ENCODE peak calls at places on chromosome 3, in five cellular contexts. G is activated CD4-positive, alpha-beta memory T cell treated with anti-CD3 and anti-CD28 coated beads, Interleukin-2, amount 10 ng/mL, durations not matched to agents 7 days and 5 days; O is progenitor cell of endocrine pancreas; Y is posterior cingulate gyrus; V is H1. J is an unnamed sample.

GRCh38 chr3:5221701-5222100 is 34.2 kb downstream of the EDEM1 start:
- DNase-seq in G (no peak), O (no peak), V (no peak), Y (no peak), J (no peak)

GRCh38 chr3:146313411-146314111 is 62.7 kb upstream of the PLSCR4 start:
- DNase-seq in Y (no peak), V (no peak), O (no peak), G (no peak), J (no peak)

GRCh38 chr3:43794776-43795175 is 104.0 kb downstream of the ABHD5 start:
- DNase-seq in O (no peak), G (no peak), Y (no peak), V (no peak), J (no peak)

GRCh38 chr3:46380471-46381215 is 9.9 kb downstream of the CCR5 start:
- DNase-seq in Y (no peak), G (no peak), V (no peak), O (no peak), J (no peak)

GRCh38 chr3:195708626-195709481 is 11.9 kb upstream of the MUC20 start:
- DNase-seq in V (no peak), O (no peak), G (no peak), Y (no peak), J (no peak)

GRCh38 chr3:113747719-113748046 is 848 bp downstream of the ATP6V1A start:
- DNase-seq in O (no peak), Y (no peak), V (no peak), G (peak), J (no peak)

GRCh38 chr3:32556332-32556731 is 14.3 kb downstream of the DYNC1LI1 start:
- DNase-seq in G (no peak), O (no peak), Y (no peak), V (no peak), J (no peak)

GRCh38 chr3:4418156-4418555 is 48.9 kb downstream of the SUMF1 start:
- DNase-seq in O (no peak), G (no peak), Y (no peak), V (no peak), J (no peak)

GRCh38 chr3:72144773-72145505 is 360.0 kb upstream of the PROK2 start:
- DNase-seq in V (no peak), O (no peak), G (no peak), Y (no peak), J (no peak)

GRCh38 chr3:32276279-32276841 is 37.9 kb downstream of the CMTM8 start:
- DNase-seq in O (no peak), G (no peak), V (no peak), Y (no peak), J (no peak)

GRCh38 chr3:37308247-37308646 is 133.9 kb upstream of the LRRFIP2 start:
- DNase-seq in O (no peak), G (no peak), Y (no peak), V (no peak), J (no peak)

GRCh38 chr3:39166932-39167532 is 13.6 kb upstream of the CSRNP1 start:
- DNase-seq in G (no peak), Y (no peak), V (no peak), O (no peak), J (no peak)

GRCh38 chr3:39115870-39116269 is 8.4 kb downstream of the TTC21A start:
- DNase-seq in V (no peak), O (no peak), G (no peak), Y (no peak), J (no peak)

GRCh38 chr3:22835041-22835440 is 368.1 kb upstream of the UBE2E2 start:
- DNase-seq in O (no peak), V (no peak), G (no peak), Y (no peak), J (no peak)

GRCh38 chr3:149936812-149937230 is 33.9 kb downstream of the PFN2 start:
- DNase-seq in Y (no peak), G (peak), O (peak), V (peak), J (no peak)

GRCh38 chr3:95297586-95297985 is 1234.7 kb downstream of the NSUN3 start:
- DNase-seq in V (no peak), G (no peak), Y (no peak), O (no peak), J (no peak)

GRCh38 chr3:125194061-125194848 is 18.3 kb downstream of the SLC12A8 start:
- DNase-seq in V (no peak), O (no peak), Y (no peak), G (no peak), J (no peak)